ENCODE peak calls at places on chromosome 12, in four cellular contexts. D is Panc1, K is K562, U is HCT116. X is an unnamed sample.

GRCh38 chr12:15788266-15789214 is 648 bp downstream of the EPS8 start:
- DNase-seq in U (peak; percentile 34), D (no peak), K (no peak), X (peak; percentile 48)

GRCh38 chr12:116565963-116566362 is 6.8 kb downstream of the MAP1LC3B2 start:
- DNase-seq in K (no peak), U (no peak), D (no peak), X (no peak)

GRCh38 chr12:23585782-23586163 is 363.7 kb downstream of the SOX5 start:
- DNase-seq in K (no peak), D (no peak), U (no peak), X (no peak)

GRCh38 chr12:6684609-6685008 is 4.6 kb downstream of the ZNF384 start:
- DNase-seq in K (peak; percentile 32), D (no peak), U (peak; percentile 24), X (peak; percentile 57)

GRCh38 chr12:53044052-53044581 is 5.7 kb upstream of the TNS2 start:
- DNase-seq in K (no peak), D (no peak), U (no peak), X (peak; percentile 72)

GRCh38 chr12:61071015-61071414 is 1189.2 kb upstream of the USP15 start:
- DNase-seq in K (no peak), U (no peak), D (no peak), X (no peak)

GRCh38 chr12:106739815-106740552 is 34.5 kb upstream of the RIC8B start:
- DNase-seq in D (no peak), U (no peak), K (peak; percentile 44), X (no peak)

GRCh38 chr12:112826011-112826410 is 34.5 kb downstream of the RPH3A start:
- DNase-seq in K (no peak), U (no peak), D (no peak), X (no peak)

GRCh38 chr12:82326905-82327503 is 31.2 kb downstream of the CCDC59 start:
- DNase-seq in K (no peak), U (peak; percentile 19), D (no peak), X (peak; percentile 13)

GRCh38 chr12:97805086-97805485 is 342.5 kb downstream of the RMST start:
- DNase-seq in D (no peak), K (no peak), U (no peak), X (no peak)

GRCh38 chr12:102023343-102023930 is 38.4 kb downstream of the WASHC3 start:
- DNase-seq in U (no peak), D (no peak), K (no peak), X (no peak)

GRCh38 chr12:59650594-59651229 is 54.9 kb downstream of the SLC16A7 start:
- DNase-seq in U (no peak), K (no peak), D (no peak), X (no peak)

GRCh38 chr12:45619736-45620135 is 109.8 kb upstream of the ARID2 start:
- DNase-seq in D (no peak), U (no peak), K (no peak), X (no peak)

GRCh38 chr12:13194462-13195110 is 1.9 kb upstream of the EMP1 start:
- DNase-seq in K (no peak), D (no peak), U (no peak), X (no peak)

GRCh38 chr12:64737539-64737938 is 21.7 kb downstream of the GNS start:
- DNase-seq in U (peak; percentile 15), K (no peak), D (no peak), X (no peak)

GRCh38 chr12:27468241-27468640 is 21.7 kb downstream of the SMCO2 start:
- DNase-seq in D (no peak), U (no peak), K (no peak), X (no peak)

GRCh38 chr12:19574606-19575005 is 135.3 kb downstream of the AEBP2 start:
- DNase-seq in U (no peak), K (no peak), D (no peak), X (peak; percentile 2)

GRCh38 chr12:131851741-131852550 is 23.8 kb downstream of the MMP17 start:
- DNase-seq in U (no peak), K (no peak), D (no peak), X (no peak)

GRCh38 chr12:27751386-27752047 is 28.5 kb upstream of the KLHL42 start:
- DNase-seq in K (no peak), D (no peak), U (peak; percentile 77), X (no peak)

GRCh38 chr12:56299308-56299852 is 750 bp downstream of the CS start:
- DNase-seq in D (no peak), U (no peak), K (peak; percentile 33), X (no peak)

GRCh38 chr12:27821259-27821973 is 41.4 kb upstream of the MANSC4 start:
- DNase-seq in K (peak; percentile 70), U (peak; percentile 77), D (peak; percentile 84), X (peak; percentile 67)

GRCh38 chr12:118424883-118425282 is 48.5 kb downstream of the SUDS3 start:
- DNase-seq in K (no peak), D (no peak), U (no peak), X (no peak)

GRCh38 chr12:50055831-50056628 is 1.4 kb upstream of the ASIC1 start:
- DNase-seq in K (peak; percentile 65), D (no peak), U (peak; percentile 48), X (peak; percentile 30)

GRCh38 chr12:68823711-68824110 is 15.7 kb downstream of the MDM2 start:
- DNase-seq in D (no peak), U (no peak), K (no peak), X (no peak)

DNA sequence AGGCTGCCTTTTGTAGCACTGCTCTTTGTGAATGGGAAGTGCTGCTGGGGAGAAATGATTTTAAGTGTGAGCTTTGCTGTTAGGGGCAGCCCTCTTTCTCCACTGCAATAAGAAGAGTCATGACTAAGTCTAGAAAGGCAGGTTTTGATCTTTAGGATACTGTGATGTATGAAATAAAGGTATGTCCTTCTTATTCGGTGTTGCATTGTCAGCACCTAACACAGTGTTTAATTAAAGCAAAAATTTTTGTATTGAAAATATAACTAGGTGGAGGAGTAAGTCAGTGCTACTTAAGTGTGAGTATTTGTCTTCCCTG is 81.5 kb downstream of the ETV6 start:
- DNase-seq in U (no peak), D (no peak), K (no peak), X (no peak)
- TF ChIP-seq TCF7L2 in U (no peak), D (no peak), K (no peak), X (no peak)

GRCh38 chr12:69984216-69984615 is 159.2 kb downstream of the MYRFL start:
- DNase-seq in K (no peak), D (no peak), U (no peak), X (no peak)

GRCh38 chr12:69985656-69986055 is 160.6 kb downstream of the MYRFL start:
- DNase-seq in U (peak; percentile 54), K (peak; percentile 32), D (no peak), X (peak; percentile 24)

GRCh38 chr12:69986109-69986508 is 161.1 kb downstream of the MYRFL start:
- DNase-seq in U (no peak), K (no peak), D (no peak), X (no peak)

GRCh38 chr12:69988601-69989194 is 163.7 kb downstream of the MYRFL start:
- DNase-seq in U (no peak), D (no peak), K (no peak), X (no peak)

GRCh38 chr12:69987453-69988102 is 162.6 kb downstream of the MYRFL start:
- DNase-seq in K (no peak), U (peak; percentile 75), D (no peak), X (peak; percentile 24)
- TF ChIP-seq TCF7L2 in K (no peak), U (no peak), D (no peak), X (no peak)

GRCh38 chr12:75877588-75878381 is 153.8 kb downstream of the PHLDA1 start:
- DNase-seq in D (no peak), K (no peak), U (no peak), X (no peak)

GRCh38 chr12:75872762-75873161 is 158.8 kb downstream of the PHLDA1 start:
- DNase-seq in K (no peak), D (no peak), U (no peak), X (peak; percentile 67)

GRCh38 chr12:75874456-75874855 is 157.1 kb downstream of the PHLDA1 start:
- DNase-seq in K (no peak), U (no peak), D (no peak), X (no peak)

GRCh38 chr12:75878382-75878720 is 153.2 kb downstream of the PHLDA1 start:
- DNase-seq in K (no peak), U (no peak), D (no peak), X (no peak)

GRCh38 chr12:75876843-75877587 is 154.6 kb downstream of the PHLDA1 start:
- DNase-seq in K (no peak), D (no peak), U (no peak), X (no peak)
- TF ChIP-seq TCF7L2 in K (no peak), D (no peak), U (no peak), X (no peak)

GRCh38 chr12:109112720-109113465 is 3.5 kb upstream of the ACACB start:
- DNase-seq in U (no peak), D (no peak), K (no peak), X (peak; percentile 29)

GRCh38 chr12:109114644-109115043 is 1.7 kb upstream of the ACACB start:
- DNase-seq in K (no peak), D (no peak), U (no peak), X (no peak)

GRCh38 chr12:109113661-109114321 is 2.6 kb upstream of the ACACB start:
- DNase-seq in U (no peak), K (no peak), D (no peak), X (peak; percentile 5)

GRCh38 chr12:109109756-109110350 is 6.5 kb upstream of the ACACB start:
- DNase-seq in K (no peak), D (no peak), U (no peak), X (no peak)

GRCh38 chr12:109111775-109112491 is 4.5 kb upstream of the ACACB start:
- DNase-seq in U (peak; percentile 24), K (peak; percentile 54), D (no peak), X (peak; percentile 45)
- TF ChIP-seq TCF7L2 in U (no peak), K (no peak), D (no peak), X (no peak)

GRCh38 chr12:47277071-47277408 is 197.3 kb upstream of the AMIGO2 start:
- DNase-seq in K (no peak), U (no peak), D (no peak), X (no peak)

GRCh38 chr12:47274725-47275124 is 195.0 kb upstream of the AMIGO2 start:
- DNase-seq in D (no peak), K (no peak), U (no peak), X (no peak)

GRCh38 chr12:47276253-47277070 is 196.7 kb upstream of the AMIGO2 start:
- DNase-seq in K (peak; percentile 35), D (no peak), U (no peak), X (peak; percentile 29)

GRCh38 chr12:47280543-47281330 is 201.0 kb upstream of the AMIGO2 start:
- DNase-seq in D (no peak), U (no peak), K (no peak), X (no peak)

GRCh38 chr12:47277972-47278448 is 198.3 kb upstream of the AMIGO2 start:
- DNase-seq in K (peak; percentile 70), D (peak; percentile 62), U (peak; percentile 88), X (no peak)
- TF ChIP-seq TCF7L2 in K (no peak), D (no peak), U (no peak), X (no peak)

GRCh38 chr12:389138-390096 is at the start of gene KDM5A:
- DNase-seq in D (peak; percentile 68), K (peak; percentile 78), U (peak; percentile 90), X (peak; percentile 86)
- TF ChIP-seq TCF7L2 in D (no peak), K (peak; percentile 8), U (peak; percentile 72), X (no peak)